ENCODE peak calls at places on chromosomes 12 and 14, in nine cellular contexts. N is fibroblast of lung, W is keratinocyte, F is SK-N-SH, R is breast epithelium, T is GM23338, U is psoas muscle, Q is tibial nerve, D is ovary. H is an unnamed sample. For H3K4me1, the result is how much of the 10 kb centered on the place peaks cover.

GRCh38 chr12:31728289-31728916 is 418 bp downstream of the AMN1 start:
- DNase-seq in W (no peak), U (peak), T (peak), F (peak), D (no peak), N (no peak), R (no peak), Q (peak), H (no peak)

GRCh38 chr12:86117711-86118110 is 138.5 kb downstream of the MGAT4C start:
- DNase-seq in R (no peak), U (no peak), Q (no peak), T (no peak), N (peak), D (no peak), F (no peak), W (no peak), H (no peak)

GRCh38 chr14:91038439-91038838 is 22.0 kb downstream of the RPS6KA5 start:
- DNase-seq in Q (no peak), U (no peak), W (no peak), T (no peak), N (no peak), R (no peak), F (no peak), D (no peak), H (no peak)

GRCh38 chr12:49129332-49130150 is 1.7 kb downstream of the TUBA1B start:
- DNase-seq in N (no peak), Q (no peak), T (no peak), W (no peak), U (no peak), F (no peak), R (no peak), D (peak), H (no peak)

GRCh38 chr14:94170151-94170550 is 4.0 kb upstream of the PPP4R4 start:
- DNase-seq in U (no peak), N (no peak), R (no peak), F (no peak), W (no peak), Q (no peak), T (no peak), D (no peak), H (no peak)

GRCh38 chr12:125017801-125018200 is 24.4 kb downstream of the BRI3BP start:
- DNase-seq in Q (no peak), F (no peak), T (no peak), N (no peak), R (no peak), W (no peak), D (no peak), U (no peak), H (no peak)

GRCh38 chr14:70027785-70028428 is 148.7 kb downstream of the SMOC1 start:
- DNase-seq in R (peak), D (peak), W (no peak), N (peak), U (peak), T (peak), Q (peak), F (peak), H (peak)

GRCh38 chr12:64387201-64387816 is 3.2 kb downstream of the C12orf56 start:
- DNase-seq in T (no peak), R (no peak), F (no peak), Q (no peak), W (no peak), N (no peak), U (no peak), D (no peak), H (no peak)

GRCh38 chr14:48140804-48141203 is 465.4 kb upstream of the MDGA2 start:
- DNase-seq in F (no peak), U (no peak), W (no peak), T (no peak), N (no peak), D (no peak), R (no peak), Q (no peak), H (no peak)

GRCh38 chr14:60915781-60916180 is 65.1 kb downstream of the TRMT5 start:
- DNase-seq in W (no peak), Q (no peak), N (no peak), U (no peak), T (no peak), D (no peak), F (no peak), R (no peak), H (no peak)

GRCh38 chr12:119990382-119990874 is 1.4 kb downstream of the BICDL1 start:
- DNase-seq in Q (no peak), N (no peak), U (no peak), F (no peak), W (no peak), D (no peak), T (peak), R (no peak), H (no peak)

GRCh38 chr14:80350707-80351106 is 139.4 kb upstream of the DIO2 start:
- DNase-seq in T (no peak), Q (no peak), U (no peak), W (no peak), N (no peak), F (no peak), R (no peak), D (no peak), H (no peak)

GRCh38 chr12:43282106-43282505 is 269.9 kb downstream of the ADAMTS20 start:
- DNase-seq in T (no peak), F (peak), N (peak), U (no peak), W (no peak), Q (no peak), R (no peak), D (no peak), H (no peak)

GRCh38 chr12:51430196-51430895 is 5.7 kb downstream of the SLC4A8 start:
- DNase-seq in R (no peak), W (no peak), D (no peak), T (no peak), F (no peak), U (no peak), N (no peak), Q (no peak), H (no peak)

GRCh38 chr14:65238456-65238855 is 136.1 kb upstream of the MAX start:
- DNase-seq in D (peak), T (no peak), R (no peak), U (no peak), F (no peak), W (no peak), Q (no peak), N (peak), H (no peak)

GRCh38 chr12:86727151-86727550 is 471.0 kb upstream of the MGAT4C start:
- DNase-seq in D (no peak), N (peak), U (no peak), T (no peak), F (no peak), W (peak), R (no peak), Q (no peak), H (no peak)

GRCh38 chr14:54927551-54927950 is 24.9 kb upstream of the GCH1 start:
- DNase-seq in N (no peak), D (no peak), W (no peak), U (no peak), R (no peak), F (no peak), Q (no peak), T (no peak), H (no peak)

GRCh38 chr14:53432378-53432802 is 279.3 kb upstream of the DDHD1 start:
- DNase-seq in U (no peak), N (peak), T (peak), R (no peak), D (no peak), F (peak), W (no peak), Q (no peak), H (no peak)

GRCh38 chr12:68885381-68885780 is 47.6 kb downstream of the CPM start:
- DNase-seq in D (no peak), T (no peak), U (no peak), Q (no peak), N (no peak), F (no peak), R (no peak), W (no peak), H (no peak)

GRCh38 chr12:127108360-127109215 is 1158.4 kb upstream of the TMEM132C start:
- DNase-seq in Q (peak), N (peak), U (peak), W (no peak), T (peak), F (peak), D (peak), R (no peak), H (no peak)

GRCh38 chr12:94145231-94145979 is 3.0 kb upstream of the PLXNC1 start:
- DNase-seq in D (peak), F (peak), W (no peak), Q (no peak), U (no peak), T (no peak), R (no peak), N (peak), H (no peak)

GRCh38 chr14:59360923-59361794 is 104.0 kb downstream of the GPR135 start:
- DNase-seq in F (peak), W (peak), R (peak), D (no peak), U (peak), N (peak), Q (peak), T (no peak), H (no peak)

GRCh38 chr14:59359451-59360124 is 105.6 kb downstream of the GPR135 start:
- DNase-seq in R (no peak), F (no peak), W (no peak), T (no peak), N (no peak), D (no peak), Q (no peak), U (no peak), H (no peak)

GRCh38 chr14:59358774-59359173 is 106.4 kb downstream of the GPR135 start:
- DNase-seq in D (no peak), R (no peak), N (no peak), T (no peak), W (no peak), F (no peak), U (no peak), Q (no peak), H (no peak)

GRCh38 chr14:59362533-59362932 is 102.6 kb downstream of the GPR135 start:
- DNase-seq in T (no peak), R (no peak), U (no peak), N (no peak), Q (no peak), F (no peak), D (no peak), W (no peak), H (no peak)

GRCh38 chr14:59363545-59364226 is 101.5 kb downstream of the GPR135 start:
- DNase-seq in U (no peak), Q (no peak), N (no peak), F (no peak), W (no peak), D (no peak), R (no peak), T (no peak), H (no peak)
- H3K4me1 ChIP-seq in U (under half), Q (under half), N (under half), F (under half), W (half or more), D (under half), R (under half), T (under half), H (under half)

GRCh38 chr14:23149745-23150144 is 30.7 kb upstream of the CEBPE start:
- DNase-seq in Q (no peak), T (no peak), D (no peak), U (no peak), R (no peak), W (no peak), F (no peak), N (no peak), H (no peak)

GRCh38 chr14:23159516-23159915 is 23.9 kb downstream of the SLC7A8 start:
- DNase-seq in D (no peak), U (no peak), N (peak), R (no peak), F (no peak), Q (no peak), W (no peak), T (no peak), H (no peak)

GRCh38 chr14:23153891-23154796 is 29.3 kb downstream of the SLC7A8 start:
- DNase-seq in U (peak), Q (peak), R (peak), T (peak), F (peak), D (peak), N (peak), W (no peak), H (peak)

GRCh38 chr14:23151342-23151741 is 32.1 kb downstream of the SLC7A8 start:
- DNase-seq in N (no peak), F (no peak), W (no peak), T (no peak), D (no peak), Q (no peak), R (no peak), U (no peak), H (no peak)

DNA sequence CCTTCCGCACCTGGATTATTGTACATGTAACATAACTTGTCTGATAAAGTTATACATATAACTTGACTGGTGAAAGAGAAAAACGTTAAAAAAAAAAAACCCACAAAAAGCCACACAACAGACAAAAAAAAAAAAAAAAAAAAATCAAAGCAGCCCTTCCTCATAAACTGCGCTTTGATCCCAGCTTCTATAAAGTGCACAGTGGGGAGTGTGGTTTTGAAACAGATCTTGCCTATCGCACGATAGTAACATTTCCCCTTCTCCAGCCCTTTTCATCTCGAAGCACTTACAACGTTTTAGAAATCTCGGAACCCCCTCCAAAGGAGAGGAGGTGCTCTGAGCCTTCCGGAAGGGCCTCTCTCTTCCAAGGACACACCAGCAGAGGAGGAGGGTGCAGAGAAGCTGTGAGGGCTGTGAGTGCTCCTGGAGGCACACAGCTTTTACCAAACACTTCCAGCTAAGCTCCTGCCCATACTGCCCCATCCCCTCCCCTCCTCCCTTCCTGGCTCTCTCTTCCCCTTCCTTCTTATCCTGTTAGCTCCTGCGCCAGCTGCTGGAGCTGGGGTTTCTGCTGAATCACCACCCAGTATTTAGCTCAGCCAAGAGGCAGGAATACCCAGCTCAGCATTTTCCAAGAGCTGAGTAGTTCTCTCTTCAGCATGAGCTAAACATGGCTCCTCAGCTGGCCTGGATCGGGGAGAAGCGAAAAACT is 28.4 kb downstream of the SLC7A8 start:
- DNase-seq in D (peak), T (peak), N (peak), Q (peak), U (peak), W (no peak), R (peak), F (no peak), H (peak)
- H3K27ac ChIP-seq in D (peak), T (peak), N (peak), Q (peak), U (peak), W (peak), R (peak), F (no peak), H (peak)

GRCh38 chr12:132502882-132503193 is 12.9 kb downstream of the FBRSL1 start:
- DNase-seq in Q (no peak), D (peak), F (no peak), U (no peak), T (no peak), W (no peak), N (no peak), R (no peak), H (no peak)

GRCh38 chr12:132502149-132502881 is 12.4 kb downstream of the FBRSL1 start:
- DNase-seq in Q (no peak), F (peak), D (no peak), R (no peak), N (no peak), U (no peak), T (peak), W (no peak), H (no peak)

GRCh38 chr12:132505105-132505851 is 15.3 kb downstream of the FBRSL1 start:
- DNase-seq in N (no peak), W (no peak), F (no peak), T (no peak), Q (no peak), R (no peak), U (peak), D (no peak), H (no peak)

GRCh38 chr12:132505852-132506219 is 15.9 kb downstream of the FBRSL1 start:
- DNase-seq in F (no peak), W (no peak), R (no peak), T (no peak), U (no peak), D (no peak), Q (no peak), N (no peak), H (no peak)

GRCh38 chr12:132503611-132504204 is 13.8 kb downstream of the FBRSL1 start:
- DNase-seq in U (no peak), R (no peak), N (no peak), F (no peak), T (no peak), W (no peak), D (no peak), Q (no peak), H (no peak)
- H3K4me1 ChIP-seq in U (half or more), R (under half), N (under half), F (under half), T (under half), W (under half), D (under half), Q (half or more), H (under half)

GRCh38 chr14:68471964-68472508 is 320.8 kb downstream of the ZFP36L1 start:
- DNase-seq in T (peak), W (no peak), N (no peak), R (no peak), F (no peak), D (no peak), Q (no peak), U (no peak), H (no peak)
- H3K27ac ChIP-seq in T (peak), W (no peak), N (no peak), R (peak), F (no peak), D (no peak), Q (no peak), U (no peak), H (no peak)

GRCh38 chr12:52975820-52976573 is 27.1 kb downstream of the KRT18 start:
- DNase-seq in R (no peak), N (peak), Q (no peak), D (no peak), U (no peak), F (no peak), W (no peak), T (peak), H (no peak)

GRCh38 chr12:52976574-52977071 is 27.7 kb downstream of the KRT18 start:
- DNase-seq in U (no peak), F (no peak), D (no peak), N (peak), Q (no peak), W (no peak), R (no peak), T (peak), H (no peak)

GRCh38 chr12:52971701-52972329 is 22.9 kb downstream of the KRT18 start:
- DNase-seq in Q (no peak), R (no peak), U (no peak), T (peak), D (no peak), W (no peak), N (peak), F (no peak), H (no peak)

GRCh38 chr12:52977195-52977594 is 28.3 kb downstream of the KRT18 start:
- DNase-seq in F (no peak), Q (no peak), W (no peak), D (no peak), T (no peak), U (no peak), N (no peak), R (no peak), H (no peak)

DNA sequence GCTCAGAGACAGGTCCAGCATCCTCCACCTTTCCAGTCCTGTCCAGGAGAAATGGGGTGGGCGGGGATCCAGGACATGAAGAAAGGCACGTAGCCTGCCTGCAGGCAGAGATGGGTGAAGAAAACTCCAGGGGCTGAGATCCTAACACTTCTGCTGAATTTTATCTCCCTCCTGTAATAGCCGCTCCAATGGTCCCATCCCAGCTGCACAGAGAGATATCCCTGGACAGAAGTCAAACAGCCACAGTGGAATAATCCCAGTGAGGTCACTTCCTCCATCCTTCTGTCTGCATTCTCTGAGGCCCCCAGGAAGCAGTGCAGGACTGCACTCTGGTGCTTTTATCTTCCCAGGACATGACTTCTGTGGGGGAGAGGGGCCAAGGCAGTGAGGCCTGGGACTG is 26.3 kb downstream of the KRT18 start:
- DNase-seq in D (no peak), R (no peak), N (no peak), F (no peak), Q (no peak), T (no peak), W (no peak), U (no peak), H (no peak)
- H3K4me1 ChIP-seq in D (under half), R (under half), N (under half), F (under half), Q (under half), T (under half), W (under half), U (under half), H (under half)